ENCODE peak calls at places on chromosomes 5 and 9, in seven cellular contexts. M, N, E, C, S, K and W are unnamed samples.

GRCh38 chr9:90936380-90936779 is 134.8 kb downstream of the SYK start:
- DNase-seq in K (no peak), C (no peak), S (no peak), E (no peak), M (no peak), N (no peak), W (no peak)

GRCh38 chr9:99947395-99947794 is 40.9 kb downstream of the STX17 start:
- DNase-seq in E (no peak), S (no peak), K (no peak), N (no peak), M (no peak), C (no peak), W (no peak)

GRCh38 chr5:27733242-27733641 is 694.9 kb upstream of the CDH9 start:
- DNase-seq in E (no peak), N (no peak), M (no peak), K (no peak), C (no peak), S (no peak), W (no peak)

GRCh38 chr5:81749562-81750307 is 1.2 kb downstream of the SSBP2 start:
- DNase-seq in M (no peak), K (peak), E (peak), C (no peak), N (peak), S (peak), W (no peak)

GRCh38 chr9:124855944-124856773 is 2.9 kb downstream of the WDR38 start:
- DNase-seq in C (no peak), K (peak), E (no peak), N (peak), S (no peak), M (no peak), W (no peak)

GRCh38 chr9:113542016-113542415 is 78.5 kb downstream of the RGS3 start:
- DNase-seq in M (no peak), C (no peak), K (no peak), S (no peak), E (no peak), N (no peak), W (no peak)

GRCh38 chr5:1936413-1936812 is 53.7 kb upstream of the IRX4 start:
- DNase-seq in E (no peak), S (no peak), C (no peak), K (no peak), M (no peak), N (no peak), W (no peak)

GRCh38 chr9:133813749-133814585 is 75.8 kb upstream of the SARDH start:
- DNase-seq in N (peak), M (no peak), E (no peak), S (no peak), C (no peak), K (no peak), W (no peak)

GRCh38 chr5:168168978-168169696 is 122.3 kb upstream of the WWC1 start:
- DNase-seq in M (no peak), E (no peak), S (no peak), K (no peak), N (no peak), C (no peak), W (no peak)

GRCh38 chr9:107518037-107518786 is 28.6 kb upstream of the KLF4 start:
- DNase-seq in C (no peak), S (no peak), K (no peak), E (no peak), N (no peak), M (no peak), W (no peak)

GRCh38 chr9:137422668-137423000 is 328 bp downstream of the EXD3 start:
- DNase-seq in N (peak), M (peak), C (no peak), S (peak), K (peak), E (peak), W (no peak)

GRCh38 chr5:168908207-168908606 is 329.0 kb upstream of the PANK3 start:
- DNase-seq in E (no peak), S (no peak), C (no peak), M (no peak), N (peak), K (peak), W (no peak)

GRCh38 chr5:179269781-179270543 is 75.3 kb downstream of the ADAMTS2 start:
- DNase-seq in E (no peak), N (no peak), S (peak), M (no peak), C (no peak), K (peak), W (no peak)

GRCh38 chr9:32968101-32969011 is 33.1 kb downstream of the APTX start:
- DNase-seq in M (no peak), K (peak), E (peak), S (peak), C (no peak), N (peak), W (no peak)

GRCh38 chr9:133522073-133522910 is 2.5 kb downstream of the MYMK start:
- DNase-seq in K (no peak), N (no peak), S (no peak), C (no peak), M (no peak), E (no peak), W (no peak)

GRCh38 chr5:60797482-60798153 is 46.5 kb downstream of the ELOVL7 start:
- DNase-seq in M (no peak), E (no peak), N (peak), S (no peak), K (no peak), C (no peak), W (no peak)

GRCh38 chr9:84339951-84340350 is 607 bp downstream of the SLC28A3 start:
- DNase-seq in E (no peak), M (no peak), N (peak), C (no peak), S (no peak), K (no peak), W (no peak)

GRCh38 chr5:132759114-132760042 is 12.2 kb downstream of the CCNI2 start:
- DNase-seq in C (no peak), K (peak), N (peak), S (no peak), E (no peak), M (no peak), W (no peak)

GRCh38 chr5:161420526-161420925 is 126.0 kb downstream of the GABRB2 start:
- DNase-seq in N (no peak), M (no peak), C (no peak), E (no peak), K (no peak), S (no peak), W (no peak)

GRCh38 chr5:80990527-80990926 is 30.4 kb downstream of the RASGRF2 start:
- DNase-seq in N (peak), K (no peak), S (no peak), M (no peak), C (no peak), E (no peak), W (no peak)

GRCh38 chr5:147935032-147935431 is 28.7 kb upstream of the C5orf46 start:
- DNase-seq in M (no peak), N (no peak), K (peak), E (no peak), S (no peak), C (peak), W (no peak)

GRCh38 chr5:143534764-143535159 is 131.3 kb upstream of the NR3C1 start:
- DNase-seq in N (no peak), C (no peak), E (no peak), S (no peak), K (no peak), M (no peak), W (no peak)

GRCh38 chr9:36991516-36992134 is 42.4 kb downstream of the PAX5 start:
- DNase-seq in E (peak), M (no peak), S (no peak), N (peak), C (no peak), K (no peak), W (no peak)

GRCh38 chr9:114906922-114907571 is 23.3 kb downstream of the TNFSF8 start:
- DNase-seq in E (no peak), S (peak), M (no peak), C (no peak), N (peak), K (peak), W (no peak)

GRCh38 chr5:32520326-32520725 is 65.0 kb upstream of the SUB1 start:
- DNase-seq in C (no peak), K (no peak), M (no peak), E (no peak), S (no peak), N (no peak), W (no peak)

GRCh38 chr5:68722357-68722756 is 371.5 kb upstream of the SLC30A5 start:
- DNase-seq in N (no peak), K (no peak), C (no peak), S (no peak), E (no peak), M (no peak), W (no peak)

GRCh38 chr9:114518599-114519022 is 13.3 kb upstream of the WHRN start:
- DNase-seq in C (no peak), E (no peak), M (no peak), N (no peak), K (no peak), S (no peak), W (no peak)

GRCh38 chr5:1156754-1157460 is 44.5 kb upstream of the SLC6A19 start:
- DNase-seq in M (no peak), K (no peak), E (no peak), N (no peak), C (no peak), S (no peak), W (no peak)

GRCh38 chr5:124935060-124935459 is 188.6 kb upstream of the ZNF608 start:
- DNase-seq in M (no peak), E (peak), N (no peak), K (no peak), S (no peak), C (no peak), W (no peak)

GRCh38 chr9:121450241-121450640 is 49.4 kb downstream of the GGTA1 start:
- DNase-seq in N (no peak), S (no peak), K (no peak), M (no peak), C (no peak), E (no peak), W (no peak)

GRCh38 chr5:20367178-20367577 is 379.2 kb upstream of the CDH18 start:
- DNase-seq in K (no peak), N (no peak), C (no peak), S (no peak), E (no peak), M (no peak), W (no peak)

GRCh38 chr5:133244242-133244641 is 192.4 kb downstream of the HSPA4 start:
- DNase-seq in E (no peak), C (no peak), S (no peak), K (no peak), N (no peak), M (no peak), W (no peak)

GRCh38 chr5:77211013-77211690 is 672 bp downstream of the PDE8B start:
- DNase-seq in E (no peak), S (peak), M (no peak), C (no peak), K (no peak), N (peak), W (no peak)

GRCh38 chr9:126705767-126706697 is 92.3 kb downstream of the LMX1B start:
- DNase-seq in K (peak), E (peak), N (peak), C (no peak), S (peak), M (no peak), W (no peak)

GRCh38 chr9:92637886-92638620 is 31.9 kb downstream of the IPPK start:
- DNase-seq in C (no peak), M (no peak), S (no peak), E (no peak), N (no peak), K (no peak), W (no peak)

GRCh38 chr5:32072054-32072453 is 102.1 kb downstream of the GOLPH3 start:
- DNase-seq in K (no peak), E (no peak), N (no peak), C (no peak), S (no peak), M (no peak), W (no peak)

GRCh38 chr9:32579706-32580331 is 6.9 kb upstream of the NDUFB6 start:
- DNase-seq in C (no peak), S (peak), K (peak), N (peak), M (peak), E (peak), W (peak)